ENCODE peak calls at places on chromosomes 5 and 9, in four cellular contexts. A, I, Z and S are unnamed samples.

GRCh38 chr9:32928912-32929311 is 72.5 kb downstream of the APTX start:
- DNase-seq in A (no peak), I (no peak), Z (no peak), S (no peak)

GRCh38 chr5:133409210-133409674 is 203.1 kb downstream of the FSTL4 start:
- DNase-seq in A (no peak), I (no peak), Z (no peak), S (no peak)

GRCh38 chr9:115373000-115373709 is 255.2 kb upstream of the TNC start:
- DNase-seq in A (peak), I (no peak), Z (peak), S (no peak)

GRCh38 chr5:72517961-72518690 is 10.9 kb upstream of the ZNF366 start:
- DNase-seq in A (no peak), I (peak), Z (peak), S (no peak)

GRCh38 chr5:53434566-53434965 is 45.9 kb upstream of the FST start:
- DNase-seq in A (no peak), I (no peak), Z (no peak), S (no peak)

GRCh38 chr5:155316310-155316709 is 302.8 kb downstream of the KIF4B start:
- DNase-seq in A (no peak), I (no peak), Z (no peak), S (no peak)

GRCh38 chr9:100167912-100168775 is 69.1 kb downstream of the INVS start:
- DNase-seq in A (no peak), I (no peak), Z (peak), S (no peak)

GRCh38 chr5:35470866-35471265 is 146.8 kb upstream of the SPEF2 start:
- DNase-seq in A (no peak), I (no peak), Z (peak), S (no peak)

GRCh38 chr5:115549154-115549553 is 4.6 kb upstream of the FEM1C start:
- DNase-seq in A (no peak), I (no peak), Z (no peak), S (no peak)